ENCODE peak calls at places on chromosomes 12 and 14, in eight cellular contexts. One of them, this sample, is unnamed.

GRCh38 chr14:35365130-35366047 is 39.2 kb downstream of the NFKBIA start:
- DNase-seq in activated CD8-positive, alpha-beta memory T cell treated with anti-CD3 and anti-CD28 coated beads, Interleukin-2, amount 50 U/mL, for 4 hours: peak
- DNase-seq in GM23338: no peak
- DNase-seq in psoas muscle: peak
- DNase-seq in mammary epithelial cell: peak
- DNase-seq in HEK293T: no peak
- DNase-seq in cardiac muscle cell: no peak
- DNase-seq in frontal cortex: no peak
- DNase-seq in this sample: no peak

GRCh38 chr12:57244306-57244696 is 6.7 kb downstream of the STAC3 start:
- DNase-seq in activated CD8-positive, alpha-beta memory T cell treated with anti-CD3 and anti-CD28 coated beads, Interleukin-2, amount 50 U/mL, for 4 hours: no peak
- DNase-seq in cardiac muscle cell: no peak
- DNase-seq in HEK293T: no peak
- DNase-seq in mammary epithelial cell: no peak
- DNase-seq in psoas muscle: no peak
- DNase-seq in GM23338: peak
- DNase-seq in frontal cortex: no peak
- DNase-seq in this sample: no peak

GRCh38 chr12:1936406-1937320 is 18.2 kb upstream of the CACNA2D4 start:
- DNase-seq in psoas muscle: peak
- DNase-seq in cardiac muscle cell: no peak
- DNase-seq in HEK293T: no peak
- DNase-seq in activated CD8-positive, alpha-beta memory T cell treated with anti-CD3 and anti-CD28 coated beads, Interleukin-2, amount 50 U/mL, for 4 hours: no peak
- DNase-seq in frontal cortex: peak
- DNase-seq in GM23338: no peak
- DNase-seq in mammary epithelial cell: peak
- DNase-seq in this sample: no peak

GRCh38 chr12:113232232-113232615 is 11.0 kb downstream of the TPCN1 start:
- DNase-seq in mammary epithelial cell: no peak
- DNase-seq in HEK293T: no peak
- DNase-seq in activated CD8-positive, alpha-beta memory T cell treated with anti-CD3 and anti-CD28 coated beads, Interleukin-2, amount 50 U/mL, for 4 hours: no peak
- DNase-seq in GM23338: no peak
- DNase-seq in psoas muscle: no peak
- DNase-seq in frontal cortex: no peak
- DNase-seq in cardiac muscle cell: no peak
- DNase-seq in this sample: no peak

GRCh38 chr14:78048120-78048519 is 122.1 kb upstream of the NRXN3 start:
- DNase-seq in cardiac muscle cell: no peak
- DNase-seq in HEK293T: no peak
- DNase-seq in frontal cortex: no peak
- DNase-seq in psoas muscle: no peak
- DNase-seq in GM23338: peak
- DNase-seq in activated CD8-positive, alpha-beta memory T cell treated with anti-CD3 and anti-CD28 coated beads, Interleukin-2, amount 50 U/mL, for 4 hours: no peak
- DNase-seq in mammary epithelial cell: no peak
- DNase-seq in this sample: no peak

GRCh38 chr14:97592341-97592980 is 795.3 kb downstream of the VRK1 start:
- DNase-seq in activated CD8-positive, alpha-beta memory T cell treated with anti-CD3 and anti-CD28 coated beads, Interleukin-2, amount 50 U/mL, for 4 hours: no peak
- DNase-seq in GM23338: no peak
- DNase-seq in frontal cortex: no peak
- DNase-seq in HEK293T: no peak
- DNase-seq in psoas muscle: no peak
- DNase-seq in cardiac muscle cell: no peak
- DNase-seq in mammary epithelial cell: no peak
- DNase-seq in this sample: no peak

GRCh38 chr14:33972522-33973162 is 21.8 kb upstream of the EGLN3 start:
- DNase-seq in psoas muscle: no peak
- DNase-seq in frontal cortex: no peak
- DNase-seq in cardiac muscle cell: no peak
- DNase-seq in HEK293T: no peak
- DNase-seq in mammary epithelial cell: no peak
- DNase-seq in GM23338: no peak
- DNase-seq in activated CD8-positive, alpha-beta memory T cell treated with anti-CD3 and anti-CD28 coated beads, Interleukin-2, amount 50 U/mL, for 4 hours: no peak
- DNase-seq in this sample: no peak

GRCh38 chr14:35158951-35159653 is 36.8 kb downstream of the PRORP start:
- DNase-seq in GM23338: no peak
- DNase-seq in mammary epithelial cell: no peak
- DNase-seq in HEK293T: no peak
- DNase-seq in cardiac muscle cell: no peak
- DNase-seq in frontal cortex: no peak
- DNase-seq in psoas muscle: no peak
- DNase-seq in activated CD8-positive, alpha-beta memory T cell treated with anti-CD3 and anti-CD28 coated beads, Interleukin-2, amount 50 U/mL, for 4 hours: no peak
- DNase-seq in this sample: no peak

GRCh38 chr14:53549956-53550355 is 396.8 kb upstream of the DDHD1 start:
- DNase-seq in psoas muscle: no peak
- DNase-seq in cardiac muscle cell: no peak
- DNase-seq in activated CD8-positive, alpha-beta memory T cell treated with anti-CD3 and anti-CD28 coated beads, Interleukin-2, amount 50 U/mL, for 4 hours: no peak
- DNase-seq in GM23338: no peak
- DNase-seq in HEK293T: no peak
- DNase-seq in frontal cortex: no peak
- DNase-seq in mammary epithelial cell: no peak
- DNase-seq in this sample: no peak